ENCODE peak calls at places on chromosomes 16 and 17, in eight cellular contexts. One of them, this sample, is unnamed.

GRCh38 chr16:87647431-87648185 is 45.3 kb downstream of the JPH3 start:
- DNase-seq in HCT116: no peak
- DNase-seq in right lobe of liver: no peak
- DNase-seq in ovary: no peak
- DNase-seq in AG04449: no peak
- DNase-seq in Panc1: no peak
- DNase-seq in cardiac fibroblast: no peak
- DNase-seq in GM13976: no peak
- DNase-seq in this sample: no peak

GRCh38 chr17:37833237-37833859 is 88.5 kb upstream of the HNF1B start:
- DNase-seq in AG04449: no peak
- DNase-seq in Panc1: no peak
- DNase-seq in cardiac fibroblast: no peak
- DNase-seq in GM13976: peak
- DNase-seq in HCT116: no peak
- DNase-seq in ovary: no peak
- DNase-seq in right lobe of liver: no peak
- DNase-seq in this sample: no peak

GRCh38 chr17:4448197-4448980 is 14.6 kb downstream of the SPNS3 start:
- DNase-seq in cardiac fibroblast: no peak
- DNase-seq in ovary: no peak
- DNase-seq in HCT116: no peak
- DNase-seq in Panc1: no peak
- DNase-seq in AG04449: no peak
- DNase-seq in GM13976: no peak
- DNase-seq in right lobe of liver: no peak
- DNase-seq in this sample: no peak

GRCh38 chr16:63188076-63188771 is 1152.0 kb upstream of the CDH8 start:
- DNase-seq in ovary: no peak
- DNase-seq in Panc1: no peak
- DNase-seq in right lobe of liver: no peak
- DNase-seq in cardiac fibroblast: no peak
- DNase-seq in GM13976: no peak
- DNase-seq in HCT116: no peak
- DNase-seq in AG04449: no peak
- DNase-seq in this sample: no peak

GRCh38 chr17:28646039-28646754 is 1.2 kb upstream of the BLTP2 start:
- DNase-seq in AG04449: no peak
- DNase-seq in HCT116: no peak
- DNase-seq in right lobe of liver: no peak
- DNase-seq in Panc1: no peak
- DNase-seq in GM13976: no peak
- DNase-seq in ovary: peak
- DNase-seq in cardiac fibroblast: peak
- DNase-seq in this sample: no peak

GRCh38 chr16:70482624-70483023 is 28.2 kb downstream of the FCSK start:
- DNase-seq in AG04449: no peak
- DNase-seq in right lobe of liver: no peak
- DNase-seq in GM13976: no peak
- DNase-seq in HCT116: no peak
- DNase-seq in cardiac fibroblast: no peak
- DNase-seq in Panc1: no peak
- DNase-seq in ovary: no peak
- DNase-seq in this sample: no peak

GRCh38 chr17:33012522-33013033 is 20.9 kb downstream of the SPACA3 start:
- DNase-seq in ovary: no peak
- DNase-seq in AG04449: peak
- DNase-seq in right lobe of liver: no peak
- DNase-seq in HCT116: no peak
- DNase-seq in cardiac fibroblast: peak
- DNase-seq in Panc1: no peak
- DNase-seq in GM13976: no peak
- DNase-seq in this sample: peak

GRCh38 chr17:77892031-77892430 is 66.5 kb upstream of the TNRC6C start:
- DNase-seq in AG04449: no peak
- DNase-seq in GM13976: no peak
- DNase-seq in cardiac fibroblast: no peak
- DNase-seq in right lobe of liver: no peak
- DNase-seq in Panc1: no peak
- DNase-seq in ovary: no peak
- DNase-seq in HCT116: no peak
- DNase-seq in this sample: no peak

GRCh38 chr16:79008869-79009179 is 591.7 kb downstream of the MAF start:
- DNase-seq in cardiac fibroblast: no peak
- DNase-seq in Panc1: no peak
- DNase-seq in right lobe of liver: no peak
- DNase-seq in ovary: no peak
- DNase-seq in HCT116: no peak
- DNase-seq in AG04449: no peak
- DNase-seq in GM13976: no peak
- DNase-seq in this sample: no peak

GRCh38 chr16:48300391-48300856 is 53.1 kb upstream of the ABCC11 start:
- DNase-seq in HCT116: peak
- DNase-seq in ovary: no peak
- DNase-seq in GM13976: no peak
- DNase-seq in right lobe of liver: no peak
- DNase-seq in Panc1: no peak
- DNase-seq in cardiac fibroblast: peak
- DNase-seq in AG04449: no peak
- DNase-seq in this sample: peak

GRCh38 chr16:50884066-50884860 is 142.4 kb downstream of the CYLD start:
- DNase-seq in ovary: no peak
- DNase-seq in cardiac fibroblast: no peak
- DNase-seq in Panc1: no peak
- DNase-seq in GM13976: peak
- DNase-seq in AG04449: no peak
- DNase-seq in HCT116: no peak
- DNase-seq in right lobe of liver: no peak
- DNase-seq in this sample: no peak

GRCh38 chr17:76262732-76263344 is 2.3 kb upstream of the UBALD2 start:
- DNase-seq in AG04449: no peak
- DNase-seq in GM13976: peak
- DNase-seq in Panc1: no peak
- DNase-seq in cardiac fibroblast: no peak
- DNase-seq in right lobe of liver: peak
- DNase-seq in ovary: no peak
- DNase-seq in HCT116: no peak
- DNase-seq in this sample: no peak

GRCh38 chr16:7437843-7438242 is 105.2 kb downstream of the RBFOX1 start:
- DNase-seq in ovary: no peak
- DNase-seq in cardiac fibroblast: no peak
- DNase-seq in HCT116: no peak
- DNase-seq in Panc1: no peak
- DNase-seq in GM13976: no peak
- DNase-seq in right lobe of liver: no peak
- DNase-seq in AG04449: no peak
- DNase-seq in this sample: no peak

GRCh38 chr17:77185137-77185536 is 44.4 kb downstream of the SEC14L1 start:
- DNase-seq in HCT116: no peak
- DNase-seq in AG04449: no peak
- DNase-seq in right lobe of liver: no peak
- DNase-seq in ovary: no peak
- DNase-seq in cardiac fibroblast: no peak
- DNase-seq in Panc1: no peak
- DNase-seq in GM13976: no peak
- DNase-seq in this sample: no peak

GRCh38 chr17:48600244-48601098 is 4.3 kb downstream of the HOXB6 start:
- DNase-seq in HCT116: no peak
- DNase-seq in Panc1: no peak
- DNase-seq in ovary: no peak
- DNase-seq in AG04449: no peak
- DNase-seq in right lobe of liver: no peak
- DNase-seq in GM13976: no peak
- DNase-seq in cardiac fibroblast: no peak
- DNase-seq in this sample: no peak

GRCh38 chr17:45410144-45411091 is 22.3 kb downstream of the ARHGAP27 start:
- DNase-seq in GM13976: peak
- DNase-seq in Panc1: no peak
- DNase-seq in right lobe of liver: peak
- DNase-seq in HCT116: no peak
- DNase-seq in cardiac fibroblast: no peak
- DNase-seq in ovary: no peak
- DNase-seq in AG04449: no peak
- DNase-seq in this sample: no peak

GRCh38 chr17:78113804-78114785 is 14.5 kb downstream of the TMC6 start:
- DNase-seq in right lobe of liver: no peak
- DNase-seq in Panc1: no peak
- DNase-seq in HCT116: no peak
- DNase-seq in cardiac fibroblast: no peak
- DNase-seq in AG04449: no peak
- DNase-seq in ovary: no peak
- DNase-seq in GM13976: no peak
- DNase-seq in this sample: no peak

GRCh38 chr17:49285716-49286115 is 55.1 kb upstream of the PHOSPHO1 start:
- DNase-seq in ovary: no peak
- DNase-seq in cardiac fibroblast: no peak
- DNase-seq in AG04449: no peak
- DNase-seq in right lobe of liver: peak
- DNase-seq in GM13976: no peak
- DNase-seq in HCT116: no peak
- DNase-seq in Panc1: no peak
- DNase-seq in this sample: no peak

DNA sequence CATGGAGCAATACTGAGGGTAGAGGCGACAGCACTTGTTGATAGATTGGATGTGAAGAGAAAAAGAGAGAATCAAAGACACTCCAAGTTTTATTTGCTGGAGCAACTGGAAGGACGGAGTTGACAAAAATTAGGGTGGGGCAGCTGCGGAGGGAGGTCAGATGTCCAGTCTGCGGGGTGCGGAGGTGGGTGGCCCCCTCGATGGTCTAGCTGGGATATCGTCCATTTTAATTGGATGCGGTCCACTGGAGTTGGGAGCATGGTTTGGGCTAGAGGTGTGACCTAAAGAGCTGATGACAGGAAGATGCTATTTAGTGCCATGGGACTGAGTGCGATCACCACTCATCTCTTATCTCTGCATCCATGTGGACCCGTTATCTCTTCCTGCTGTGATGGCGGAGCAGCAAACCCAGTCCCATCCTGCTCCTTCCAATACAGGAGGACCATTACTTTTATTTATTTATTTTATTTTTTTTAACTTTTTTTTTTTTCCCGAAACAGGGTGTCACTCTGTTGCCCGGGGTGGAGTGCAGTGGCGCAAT is 48.3 kb upstream of the CBX4 start:
- DNase-seq in HCT116: no peak
- DNase-seq in Panc1: no peak
- DNase-seq in GM13976: peak
- DNase-seq in ovary: no peak
- DNase-seq in cardiac fibroblast: no peak
- DNase-seq in right lobe of liver: no peak
- DNase-seq in AG04449: no peak
- DNase-seq in this sample: no peak
- TF ChIP-seq CTCF in HCT116: no peak
- TF ChIP-seq CTCF in Panc1: no peak
- TF ChIP-seq CTCF in GM13976: no peak
- TF ChIP-seq CTCF in ovary: no peak
- TF ChIP-seq CTCF in cardiac fibroblast: no peak
- TF ChIP-seq CTCF in right lobe of liver: no peak
- TF ChIP-seq CTCF in AG04449: no peak
- TF ChIP-seq CTCF in this sample: no peak

DNA sequence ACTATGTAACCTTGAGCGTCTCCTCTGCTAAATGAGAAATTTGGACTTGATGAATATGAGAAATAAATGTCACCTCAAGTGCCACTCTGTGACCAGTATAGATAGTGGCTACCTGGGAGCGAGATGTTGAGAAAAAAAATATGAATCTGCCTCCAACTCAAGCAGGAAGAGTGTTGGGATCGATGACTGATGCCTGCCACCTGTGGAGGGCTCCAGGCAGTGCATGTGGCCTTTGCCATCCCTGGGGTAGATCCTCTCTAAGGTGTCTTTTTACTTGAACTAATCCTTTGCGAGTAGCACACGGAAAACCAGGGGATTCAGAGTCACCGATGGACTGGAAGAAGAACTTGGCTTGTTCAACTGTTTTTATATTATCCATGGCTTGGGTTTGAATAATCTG is 9.4 kb downstream of the CCDC182 start:
- DNase-seq in HCT116: peak
- DNase-seq in AG04449: no peak
- DNase-seq in Panc1: no peak
- DNase-seq in cardiac fibroblast: no peak
- DNase-seq in ovary: no peak
- DNase-seq in right lobe of liver: no peak
- DNase-seq in GM13976: no peak
- DNase-seq in this sample: no peak
- TF ChIP-seq CTCF in HCT116: peak
- TF ChIP-seq CTCF in AG04449: peak
- TF ChIP-seq CTCF in Panc1: peak
- TF ChIP-seq CTCF in cardiac fibroblast: no peak
- TF ChIP-seq CTCF in ovary: no peak
- TF ChIP-seq CTCF in right lobe of liver: no peak
- TF ChIP-seq CTCF in GM13976: peak
- TF ChIP-seq CTCF in this sample: no peak

GRCh38 chr16:1543085-1543896 is 9.8 kb downstream of the TMEM204 start:
- DNase-seq in HCT116: peak
- DNase-seq in Panc1: no peak
- DNase-seq in ovary: no peak
- DNase-seq in right lobe of liver: peak
- DNase-seq in AG04449: no peak
- DNase-seq in GM13976: peak
- DNase-seq in cardiac fibroblast: peak
- DNase-seq in this sample: peak
- TF ChIP-seq CTCF in HCT116: no peak
- TF ChIP-seq CTCF in Panc1: no peak
- TF ChIP-seq CTCF in ovary: no peak
- TF ChIP-seq CTCF in right lobe of liver: no peak
- TF ChIP-seq CTCF in AG04449: no peak
- TF ChIP-seq CTCF in GM13976: no peak
- TF ChIP-seq CTCF in cardiac fibroblast: no peak
- TF ChIP-seq CTCF in this sample: peak

DNA sequence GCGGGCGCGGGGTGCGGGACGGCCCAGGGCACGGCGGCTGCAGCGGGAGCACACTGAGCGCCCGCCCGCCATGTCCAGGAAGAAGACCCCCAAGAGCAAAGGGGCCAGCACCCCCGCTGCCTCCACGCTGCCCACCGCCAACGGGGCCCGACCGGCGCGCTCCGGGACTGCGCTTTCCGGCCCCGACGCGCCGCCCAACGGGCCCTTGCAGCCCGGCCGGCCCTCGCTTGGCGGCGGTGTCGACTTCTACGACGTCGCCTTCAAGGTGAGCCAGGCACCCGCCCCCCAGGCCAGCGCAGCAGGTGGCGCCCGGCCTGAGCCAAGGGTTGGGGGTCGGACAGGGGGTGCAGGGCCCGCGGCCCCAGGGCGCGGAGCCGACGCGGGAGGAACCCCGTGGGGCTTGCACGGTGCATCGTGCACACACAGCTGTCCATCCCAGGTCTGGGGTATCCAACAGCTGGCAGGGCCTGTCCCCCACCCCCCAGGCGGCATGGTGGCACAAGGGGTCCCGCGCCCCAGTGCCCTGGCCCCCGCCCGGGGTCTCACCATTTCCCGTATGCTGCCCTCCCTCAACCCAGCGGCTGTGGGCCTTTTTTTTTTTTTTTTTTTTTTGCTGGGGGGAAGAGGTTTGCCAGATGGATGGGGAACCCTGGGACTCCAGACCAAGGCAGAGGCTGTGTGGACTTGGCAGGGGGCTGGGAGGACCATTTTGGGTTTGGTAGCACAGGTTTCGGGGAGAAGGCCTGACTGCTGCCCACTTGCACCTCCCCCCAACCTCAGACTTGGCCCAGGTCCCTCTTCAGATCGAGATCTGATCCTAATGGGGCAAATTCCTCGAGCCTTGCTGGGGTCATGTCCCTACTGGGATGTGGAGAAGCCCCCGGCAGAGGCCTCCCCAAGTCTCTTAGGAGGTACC is 547 bp downstream of the RAB26 start:
- DNase-seq in cardiac fibroblast: peak
- DNase-seq in right lobe of liver: peak
- DNase-seq in ovary: no peak
- DNase-seq in GM13976: peak
- DNase-seq in Panc1: no peak
- DNase-seq in HCT116: no peak
- DNase-seq in AG04449: no peak
- DNase-seq in this sample: no peak
- TF ChIP-seq CTCF in cardiac fibroblast: no peak
- TF ChIP-seq CTCF in right lobe of liver: no peak
- TF ChIP-seq CTCF in ovary: no peak
- TF ChIP-seq CTCF in GM13976: no peak
- TF ChIP-seq CTCF in Panc1: no peak
- TF ChIP-seq CTCF in HCT116: no peak
- TF ChIP-seq CTCF in AG04449: no peak
- TF ChIP-seq CTCF in this sample: no peak